ENCODE peak calls at places on chromosomes 11 and 22, in four cellular contexts. One of them, this sample, is unnamed.

GRCh38 chr11:78789365-78789764 is 214.7 kb upstream of the NARS2 start:
- DNase-seq in B cell: no peak
- DNase-seq in IMR-90: no peak
- DNase-seq in spleen: no peak
- DNase-seq in this sample: no peak

GRCh38 chr11:12785901-12786300 is 111.7 kb downstream of the TEAD1 start:
- DNase-seq in B cell: no peak
- DNase-seq in IMR-90: no peak
- DNase-seq in spleen: no peak
- DNase-seq in this sample: no peak

GRCh38 chr11:126654886-126655806 is 299.7 kb downstream of the ST3GAL4 start:
- DNase-seq in B cell: no peak
- DNase-seq in IMR-90: no peak
- DNase-seq in spleen: no peak
- DNase-seq in this sample: no peak

GRCh38 chr11:66142370-66143263 is 72.5 kb downstream of the PACS1 start:
- DNase-seq in B cell: no peak
- DNase-seq in IMR-90: peak
- DNase-seq in spleen: no peak
- DNase-seq in this sample: no peak

GRCh38 chr11:26187639-26188038 is 144.3 kb upstream of the ANO3 start:
- DNase-seq in B cell: no peak
- DNase-seq in IMR-90: peak
- DNase-seq in spleen: no peak
- DNase-seq in this sample: no peak

GRCh38 chr22:27630754-27631153 is 170.8 kb downstream of the MN1 start:
- DNase-seq in B cell: no peak
- DNase-seq in IMR-90: no peak
- DNase-seq in spleen: no peak
- DNase-seq in this sample: no peak

GRCh38 chr11:15826826-15827225 is 529.5 kb downstream of the SOX6 start:
- DNase-seq in B cell: no peak
- DNase-seq in IMR-90: no peak
- DNase-seq in spleen: no peak
- DNase-seq in this sample: peak

GRCh38 chr22:21991309-21991596 is 8.7 kb upstream of the TOP3B start:
- DNase-seq in B cell: no peak
- DNase-seq in IMR-90: no peak
- DNase-seq in spleen: no peak
- DNase-seq in this sample: no peak

GRCh38 chr11:45812581-45813548 is 7.9 kb downstream of the SLC35C1 start:
- DNase-seq in B cell: no peak
- DNase-seq in IMR-90: no peak
- DNase-seq in spleen: no peak
- DNase-seq in this sample: no peak

GRCh38 chr11:24794064-24794463 is 297.2 kb downstream of the LUZP2 start:
- DNase-seq in B cell: no peak
- DNase-seq in IMR-90: no peak
- DNase-seq in spleen: no peak
- DNase-seq in this sample: no peak

GRCh38 chr11:10268746-10269487 is 25.1 kb downstream of the SBF2 start:
- DNase-seq in B cell: no peak
- DNase-seq in IMR-90: peak
- DNase-seq in spleen: no peak
- DNase-seq in this sample: no peak

GRCh38 chr11:2089536-2090165 is 49.5 kb downstream of the IGF2 start:
- DNase-seq in B cell: no peak
- DNase-seq in IMR-90: peak
- DNase-seq in spleen: peak
- DNase-seq in this sample: peak

GRCh38 chr11:45885921-45886721 is 670 bp downstream of the MAPK8IP1 start:
- DNase-seq in B cell: no peak
- DNase-seq in IMR-90: no peak
- DNase-seq in spleen: no peak
- DNase-seq in this sample: no peak

GRCh38 chr11:78560826-78561484 is 13.7 kb downstream of the NARS2 start:
- DNase-seq in B cell: no peak
- DNase-seq in IMR-90: no peak
- DNase-seq in spleen: no peak
- DNase-seq in this sample: no peak

GRCh38 chr11:77038029-77038824 is 4.0 kb downstream of the B3GNT6 start:
- DNase-seq in B cell: no peak
- DNase-seq in IMR-90: peak
- DNase-seq in spleen: no peak
- DNase-seq in this sample: no peak

GRCh38 chr22:47376322-47376700 is 613.9 kb downstream of the TBC1D22A start:
- DNase-seq in B cell: no peak
- DNase-seq in IMR-90: no peak
- DNase-seq in spleen: no peak
- DNase-seq in this sample: no peak

GRCh38 chr11:100095809-100096208 is 591.3 kb upstream of the ARHGAP42 start:
- DNase-seq in B cell: no peak
- DNase-seq in IMR-90: no peak
- DNase-seq in spleen: no peak
- DNase-seq in this sample: no peak

GRCh38 chr11:6755953-6756347 is 15.8 kb downstream of the OR2AG2 start:
- DNase-seq in B cell: no peak
- DNase-seq in IMR-90: no peak
- DNase-seq in spleen: no peak
- DNase-seq in this sample: no peak

GRCh38 chr22:19117111-19117512 is 5.1 kb downstream of the DGCR2 start:
- DNase-seq in B cell: no peak
- DNase-seq in IMR-90: no peak
- DNase-seq in spleen: peak
- DNase-seq in this sample: no peak

GRCh38 chr11:64583296-64584262 is 7.4 kb upstream of the SLC22A12 start:
- DNase-seq in B cell: no peak
- DNase-seq in IMR-90: no peak
- DNase-seq in spleen: peak
- DNase-seq in this sample: no peak

GRCh38 chr11:103279821-103280220 is 170.6 kb downstream of the DYNC2H1 start:
- DNase-seq in B cell: no peak
- DNase-seq in IMR-90: peak
- DNase-seq in spleen: no peak
- DNase-seq in this sample: no peak

GRCh38 chr11:1230456-1231395 is 7.9 kb downstream of the MUC5B start:
- DNase-seq in B cell: no peak
- DNase-seq in IMR-90: no peak
- DNase-seq in spleen: peak
- DNase-seq in this sample: no peak

GRCh38 chr22:24146791-24147353 is 34.4 kb upstream of the SUSD2 start:
- DNase-seq in B cell: no peak
- DNase-seq in IMR-90: peak
- DNase-seq in spleen: no peak
- DNase-seq in this sample: no peak

GRCh38 chr22:26718905-26719304 is 61.5 kb downstream of the MIAT start:
- DNase-seq in B cell: no peak
- DNase-seq in IMR-90: peak
- DNase-seq in spleen: no peak
- DNase-seq in this sample: no peak

GRCh38 chr11:103110406-103110805 is 1.2 kb downstream of the DYNC2H1 start:
- DNase-seq in B cell: no peak
- DNase-seq in IMR-90: peak
- DNase-seq in spleen: no peak
- DNase-seq in this sample: no peak

GRCh38 chr22:20251981-20252380 is 16.1 kb downstream of the RTN4R start:
- DNase-seq in B cell: no peak
- DNase-seq in IMR-90: no peak
- DNase-seq in spleen: no peak
- DNase-seq in this sample: no peak

GRCh38 chr11:126474220-126474619 is 118.7 kb downstream of the ST3GAL4 start:
- DNase-seq in B cell: no peak
- DNase-seq in IMR-90: no peak
- DNase-seq in spleen: no peak
- DNase-seq in this sample: no peak

GRCh38 chr11:109654091-109654490 is 232.1 kb downstream of the C11orf87 start:
- DNase-seq in B cell: no peak
- DNase-seq in IMR-90: no peak
- DNase-seq in spleen: no peak
- DNase-seq in this sample: no peak

GRCh38 chr11:832529-833113 is at the start of gene CD151:
- DNase-seq in B cell: peak
- DNase-seq in IMR-90: peak
- DNase-seq in spleen: peak
- DNase-seq in this sample: peak

GRCh38 chr11:67265633-67266423 is 445 bp upstream of the GRK2 start:
- DNase-seq in B cell: peak
- DNase-seq in IMR-90: peak
- DNase-seq in spleen: peak
- DNase-seq in this sample: peak

GRCh38 chr11:69200331-69201047 is 44.8 kb downstream of the SMIM38 start:
- DNase-seq in B cell: peak
- DNase-seq in IMR-90: no peak
- DNase-seq in spleen: no peak
- DNase-seq in this sample: no peak
- TF ChIP-seq CTCF in B cell: no peak
- TF ChIP-seq CTCF in IMR-90: no peak
- TF ChIP-seq CTCF in spleen: no peak
- TF ChIP-seq CTCF in this sample: no peak

GRCh38 chr22:38177044-38177443 is 4.6 kb downstream of the PLA2G6 start:
- DNase-seq in B cell: no peak
- DNase-seq in IMR-90: no peak
- DNase-seq in spleen: no peak
- DNase-seq in this sample: no peak

GRCh38 chr22:38181453-38182200 is at the start of gene PLA2G6:
- DNase-seq in B cell: peak
- DNase-seq in IMR-90: peak
- DNase-seq in spleen: peak
- DNase-seq in this sample: peak

GRCh38 chr22:38184788-38185187 is 3.2 kb upstream of the PLA2G6 start:
- DNase-seq in B cell: no peak
- DNase-seq in IMR-90: no peak
- DNase-seq in spleen: no peak
- DNase-seq in this sample: no peak

GRCh38 chr22:38177926-38178604 is 3.6 kb downstream of the PLA2G6 start:
- DNase-seq in B cell: no peak
- DNase-seq in IMR-90: peak
- DNase-seq in spleen: no peak
- DNase-seq in this sample: no peak

GRCh38 chr22:38180841-38181452 is 683 bp downstream of the PLA2G6 start:
- DNase-seq in B cell: no peak
- DNase-seq in IMR-90: no peak
- DNase-seq in spleen: peak
- DNase-seq in this sample: no peak
- TF ChIP-seq CTCF in B cell: no peak
- TF ChIP-seq CTCF in IMR-90: no peak
- TF ChIP-seq CTCF in spleen: no peak
- TF ChIP-seq CTCF in this sample: no peak

DNA sequence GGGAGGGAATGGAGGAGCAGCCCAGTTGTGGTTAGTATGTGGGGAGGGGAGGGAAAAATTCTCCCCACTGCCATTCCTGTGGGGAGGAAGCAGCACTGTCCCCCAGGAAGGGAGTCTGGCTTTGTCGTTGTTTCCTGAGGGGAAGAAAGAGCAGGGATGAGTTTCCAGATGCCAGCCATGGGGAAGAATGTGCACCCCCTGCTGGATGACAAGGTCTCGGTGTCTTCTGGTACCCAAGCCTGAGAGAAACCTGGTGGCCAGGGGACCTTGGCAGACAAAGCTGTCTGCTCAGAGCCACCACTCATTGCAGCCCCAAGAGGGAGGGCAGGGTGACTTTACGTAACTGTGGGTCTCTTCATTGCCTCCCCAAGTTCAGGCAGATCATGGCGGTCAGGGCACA is 81.3 kb upstream of the CD82 start:
- DNase-seq in B cell: no peak
- DNase-seq in IMR-90: peak
- DNase-seq in spleen: no peak
- DNase-seq in this sample: peak
- TF ChIP-seq CTCF in B cell: no peak
- TF ChIP-seq CTCF in IMR-90: peak
- TF ChIP-seq CTCF in spleen: no peak
- TF ChIP-seq CTCF in this sample: peak

GRCh38 chr11:11636671-11637070 is 14.9 kb upstream of the GALNT18 start:
- DNase-seq in B cell: no peak
- DNase-seq in IMR-90: no peak
- DNase-seq in spleen: no peak
- DNase-seq in this sample: no peak

GRCh38 chr11:11640996-11641395 is 19.2 kb upstream of the GALNT18 start:
- DNase-seq in B cell: no peak
- DNase-seq in IMR-90: no peak
- DNase-seq in spleen: no peak
- DNase-seq in this sample: no peak

GRCh38 chr11:11640152-11640551 is 18.3 kb upstream of the GALNT18 start:
- DNase-seq in B cell: no peak
- DNase-seq in IMR-90: peak
- DNase-seq in spleen: no peak
- DNase-seq in this sample: no peak

DNA sequence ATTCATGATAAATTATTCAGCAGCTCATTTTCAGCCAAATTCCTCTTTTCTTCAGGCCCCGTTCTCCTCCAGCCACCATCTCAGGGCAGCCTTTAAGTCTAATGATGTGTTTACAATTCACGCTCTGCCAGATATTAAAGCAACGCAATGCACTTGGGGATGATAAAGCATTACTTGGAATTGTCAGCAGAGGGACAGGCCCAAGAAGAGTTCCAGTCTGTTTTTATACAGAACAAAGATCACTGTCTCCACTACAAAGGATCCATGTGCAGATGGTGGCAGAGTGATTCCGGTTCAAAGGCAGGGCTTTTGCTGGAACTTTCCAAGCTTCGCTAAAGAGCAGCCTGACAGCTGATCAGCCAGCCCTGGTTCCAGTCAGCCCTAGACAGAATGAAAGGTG is 13.7 kb upstream of the GALNT18 start:
- DNase-seq in B cell: no peak
- DNase-seq in IMR-90: no peak
- DNase-seq in spleen: no peak
- DNase-seq in this sample: no peak
- TF ChIP-seq CTCF in B cell: no peak
- TF ChIP-seq CTCF in IMR-90: no peak
- TF ChIP-seq CTCF in spleen: no peak
- TF ChIP-seq CTCF in this sample: no peak

GRCh38 chr11:93574821-93575220 is 31.6 kb upstream of the SMCO4 start:
- DNase-seq in B cell: no peak
- DNase-seq in IMR-90: no peak
- DNase-seq in spleen: no peak
- DNase-seq in this sample: no peak
- TF ChIP-seq CTCF in B cell: no peak
- TF ChIP-seq CTCF in IMR-90: no peak
- TF ChIP-seq CTCF in spleen: no peak
- TF ChIP-seq CTCF in this sample: no peak

This sample was measured in GM10248.